ENCODE peak calls at places on chromosomes 7 and 10, in four cellular contexts. T, R, V and B are unnamed samples.
A peak's percentile ranks its signal among the peaks of the same experiment; 100 is the strongest.

GRCh38 chr7:28301148-28301641 is 111.1 kb upstream of the CREB5 start:
- DNase-seq in V (no peak), T (no peak), R (no peak), B (no peak)

GRCh38 chr7:76020031-76020714 is 25.8 kb upstream of the TMEM120A start:
- DNase-seq in T (peak; percentile 82), V (peak; percentile 69), R (peak; percentile 88), B (peak; percentile 83)

GRCh38 chr7:121931149-121931922 is 58.4 kb downstream of the PTPRZ1 start:
- DNase-seq in V (no peak), T (no peak), R (no peak), B (no peak)

GRCh38 chr10:128550045-128550444 is 423.8 kb upstream of the MKI67 start:
- DNase-seq in V (no peak), T (no peak), R (no peak), B (no peak)

GRCh38 chr7:44796034-44796503 is 412 bp upstream of the PPIA start:
- DNase-seq in V (peak; percentile 53), R (no peak), T (peak; percentile 53), B (no peak)

GRCh38 chr7:127927339-127927679 is 103.9 kb downstream of the LRRC4 start:
- DNase-seq in R (peak; percentile 27), T (no peak), V (peak; percentile 10), B (no peak)

GRCh38 chr7:105188201-105188600 is 174.2 kb downstream of the KMT2E start:
- DNase-seq in T (no peak), V (no peak), R (no peak), B (no peak)

GRCh38 chr10:132554991-132555647 is 17.5 kb downstream of the INPP5A start:
- DNase-seq in R (peak; percentile 91), T (no peak), V (no peak), B (no peak)

GRCh38 chr10:114613237-114613979 is 44.7 kb downstream of the ABLIM1 start:
- DNase-seq in T (no peak), V (peak; percentile 54), R (no peak), B (no peak)

GRCh38 chr7:93249749-93250148 is 17.6 kb downstream of the VPS50 start:
- DNase-seq in V (no peak), T (no peak), R (no peak), B (peak; percentile 13)

GRCh38 chr10:680146-680545 is 9.3 kb downstream of the DIP2C start:
- DNase-seq in V (no peak), T (no peak), R (no peak), B (no peak)

GRCh38 chr7:1275685-1276424 is 43.2 kb downstream of the UNCX start:
- DNase-seq in R (no peak), V (no peak), T (no peak), B (no peak)

GRCh38 chr7:50335795-50336754 is 31.6 kb downstream of the IKZF1 start:
- DNase-seq in R (peak; percentile 82), T (no peak), V (no peak), B (no peak)

GRCh38 chr7:90896458-90896857 is 300.3 kb downstream of the CDK14 start:
- DNase-seq in V (no peak), R (no peak), T (no peak), B (no peak)

GRCh38 chr10:95567903-95568630 is 6.9 kb upstream of the SORBS1 start:
- DNase-seq in R (no peak), V (no peak), T (no peak), B (no peak)

GRCh38 chr10:30581779-30582380 is 47.7 kb downstream of the LYZL2 start:
- DNase-seq in T (peak; percentile 46), R (peak; percentile 72), V (peak; percentile 51), B (peak; percentile 26)

GRCh38 chr10:789831-790701 is 100.6 kb upstream of the DIP2C start:
- DNase-seq in R (no peak), V (no peak), T (no peak), B (no peak)

GRCh38 chr10:91389636-91390512 is 20.3 kb upstream of the HECTD2 start:
- DNase-seq in V (peak; percentile 54), T (peak; percentile 26), R (peak; percentile 63), B (no peak)

GRCh38 chr10:33204049-33204448 is 130.4 kb downstream of the NRP1 start:
- DNase-seq in V (no peak), R (no peak), T (no peak), B (no peak)

GRCh38 chr7:81268551-81268950 is 349.7 kb upstream of the SEMA3C start:
- DNase-seq in T (no peak), R (no peak), V (no peak), B (no peak)

GRCh38 chr10:29345144-29345892 is 56.4 kb downstream of the LYZL1 start:
- DNase-seq in V (no peak), T (no peak), R (no peak), B (no peak)

GRCh38 chr7:159094030-159094740 is 50.5 kb downstream of the VIPR2 start:
- DNase-seq in R (no peak), V (no peak), T (no peak), B (no peak)

GRCh38 chr7:27192546-27193334 is 7.2 kb downstream of the HOXA13 start:
- DNase-seq in R (no peak), V (no peak), T (no peak), B (no peak)

GRCh38 chr10:113169853-113170455 is 219.9 kb downstream of the TCF7L2 start:
- DNase-seq in R (no peak), T (no peak), V (no peak), B (no peak)

GRCh38 chr7:3089493-3089892 is 45.8 kb upstream of the CARD11 start:
- DNase-seq in V (peak; percentile 27), R (peak; percentile 20), T (peak; percentile 62), B (peak; percentile 77)

GRCh38 chr7:15924910-15925309 is 238.4 kb upstream of the MEOX2 start:
- DNase-seq in V (no peak), T (no peak), R (no peak), B (no peak)

GRCh38 chr10:112189465-112189864 is 5.9 kb upstream of the GPAM start:
- DNase-seq in V (no peak), R (no peak), T (no peak), B (no peak)

GRCh38 chr7:80876894-80877414 is 41.9 kb downstream of the SEMA3C start:
- DNase-seq in T (peak; percentile 74), R (no peak), V (no peak), B (no peak)

GRCh38 chr7:27245798-27246691 is 3.4 kb downstream of the EVX1 start:
- DNase-seq in V (no peak), T (no peak), R (no peak), B (no peak)

GRCh38 chr10:129910861-129911260 is 53.2 kb downstream of the EBF3 start:
- DNase-seq in V (no peak), R (no peak), T (no peak), B (no peak)

GRCh38 chr7:157694389-157694665 is 357.5 kb downstream of the DNAJB6 start:
- DNase-seq in V (no peak), T (no peak), R (no peak), B (peak; percentile 9)

GRCh38 chr7:134515569-134516468 is 11.5 kb upstream of the AKR1B10 start:
- DNase-seq in T (no peak), V (no peak), R (no peak), B (no peak)

GRCh38 chr7:154252046-154252445 is 199.8 kb downstream of the DPP6 start:
- DNase-seq in T (no peak), R (no peak), V (no peak), B (no peak)

GRCh38 chr7:111510584-111511378 is 51.5 kb downstream of the IMMP2L start:
- DNase-seq in V (no peak), R (peak; percentile 41), T (no peak), B (no peak)
- TF ChIP-seq ELF4 in V (no peak), R (no peak), T (no peak), B (no peak)

DNA sequence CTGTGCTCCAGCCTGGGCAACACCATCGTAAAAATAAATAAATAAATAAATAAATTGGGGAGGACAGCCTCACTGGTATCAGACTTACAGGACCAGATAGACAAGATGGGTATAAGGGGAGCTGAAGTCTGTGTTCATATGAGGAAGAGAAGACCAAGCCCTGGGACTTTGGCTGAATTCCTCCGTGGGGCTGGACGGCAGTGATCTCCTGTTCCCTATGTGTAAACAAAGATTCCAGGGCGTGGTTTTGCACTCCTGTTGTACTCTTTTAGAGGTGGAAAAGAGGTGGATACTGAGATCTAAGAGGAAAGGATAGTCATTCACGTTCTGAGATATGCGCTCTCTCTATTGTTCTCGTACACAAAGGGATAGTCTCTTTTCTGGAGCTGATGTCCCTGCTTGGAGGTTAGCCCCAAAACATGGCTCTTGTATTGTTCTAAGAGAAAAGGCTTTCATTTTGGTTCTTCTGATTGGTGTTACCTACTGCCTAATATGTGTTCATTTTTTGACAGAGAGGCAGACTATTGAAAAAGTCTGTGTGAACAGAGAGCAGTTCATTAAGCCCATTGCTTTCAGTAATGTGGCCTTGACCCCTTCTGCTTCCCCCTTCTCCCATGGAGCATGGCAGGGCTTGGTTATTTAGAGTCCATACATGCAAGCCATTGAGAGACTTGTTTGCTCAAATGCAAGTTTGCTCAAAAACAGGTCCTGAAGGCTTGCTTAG is 12.3 kb downstream of the KCTD7 start:
- DNase-seq in V (peak; percentile 63), T (no peak), R (no peak), B (no peak)
- TF ChIP-seq ELF4 in V (no peak), T (no peak), R (no peak), B (no peak)

DNA sequence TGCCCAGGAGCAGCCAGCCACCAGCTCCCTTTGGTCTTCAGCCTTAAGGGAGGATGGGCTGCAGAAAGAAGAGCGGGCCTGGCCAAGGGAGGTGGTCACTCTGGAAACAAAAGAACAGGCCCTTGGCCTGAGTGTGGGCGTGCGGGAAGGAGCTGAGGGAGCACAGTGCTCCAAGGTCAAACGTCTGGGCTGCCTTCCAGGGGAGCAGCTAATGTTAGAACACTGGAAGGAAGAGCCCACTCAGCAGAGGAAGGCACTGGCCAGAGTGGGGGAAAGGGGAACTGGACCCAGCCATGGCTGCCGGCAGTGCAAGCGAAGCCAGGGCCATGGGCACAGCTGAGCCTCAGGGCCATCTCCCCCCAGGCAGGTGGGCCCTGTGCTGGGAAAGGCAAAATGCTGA is 42.7 kb downstream of the FAM53B start:
- DNase-seq in V (no peak), R (peak; percentile 13), T (no peak), B (no peak)
- TF ChIP-seq ELF4 in V (no peak), R (no peak), T (no peak), B (no peak)

DNA sequence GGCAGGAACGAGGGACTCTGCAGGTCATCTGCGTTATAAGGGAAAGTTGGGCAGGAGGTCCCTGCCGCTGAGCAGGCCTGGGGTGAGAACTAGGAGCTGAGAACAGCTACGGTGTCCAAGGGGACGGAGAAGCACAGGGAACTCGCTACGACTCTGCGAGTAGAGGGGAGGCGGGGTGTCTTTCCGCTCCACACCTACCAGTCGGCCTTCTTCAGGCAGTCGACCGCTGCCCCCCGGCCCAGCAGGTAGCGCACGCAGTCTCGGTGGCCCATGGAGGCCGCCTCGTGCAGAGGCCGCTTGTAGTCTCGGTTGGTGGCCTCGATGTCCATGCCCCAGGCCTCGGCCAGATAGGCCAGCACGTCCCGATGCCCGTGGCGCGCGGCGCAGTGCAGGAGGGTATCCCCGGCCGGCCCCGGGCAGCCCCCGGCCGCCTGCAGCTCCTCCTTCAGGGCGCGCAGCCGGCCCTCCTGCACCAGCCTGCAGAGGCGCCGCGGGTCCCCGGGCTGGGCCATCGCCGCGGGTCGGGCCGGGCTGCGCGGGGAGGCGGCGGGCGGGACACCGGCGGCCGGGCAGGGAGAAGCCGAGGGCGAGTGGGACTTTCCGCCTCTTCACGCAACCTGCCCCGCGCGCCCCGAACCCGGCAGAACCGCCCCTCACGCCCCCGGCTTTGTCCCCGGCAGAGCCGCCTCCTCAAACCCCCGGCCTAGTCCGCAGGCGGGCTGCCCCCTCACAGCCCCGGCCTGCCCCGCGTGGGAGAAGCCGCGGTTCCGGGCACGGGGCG is 660 bp downstream of the ANKRD16 start:
- DNase-seq in R (peak; percentile 42), V (peak; percentile 25), T (peak; percentile 51), B (peak; percentile 60)
- TF ChIP-seq ELF4 in R (no peak), V (no peak), T (no peak), B (no peak)

GRCh38 chr7:101625076-101625914 is 3.8 kb downstream of the MYL10 start:
- DNase-seq in R (peak; percentile 12), V (no peak), T (no peak), B (no peak)
- TF ChIP-seq ELF4 in R (no peak), V (no peak), T (no peak), B (no peak)

GRCh38 chr10:35043796-35044344 is 46.3 kb downstream of the CUL2 start:
- DNase-seq in V (no peak), R (no peak), T (no peak), B (no peak)
- TF ChIP-seq ELF4 in V (no peak), R (no peak), T (no peak), B (no peak)